ENCODE peak calls at places on chromosomes 2 and 18, in seven cellular contexts. One of them, this sample, is unnamed. For H3K4me1, the result is how much of the 10 kb centered on the place peaks cover.

GRCh38 chr2:191436368-191437055 is 191.3 kb downstream of the MYO1B start:
- DNase-seq in right atrium auricular region: no peak
- DNase-seq in sigmoid colon: no peak
- DNase-seq in fibroblast of lung: no peak
- DNase-seq in heart right ventricle: no peak
- DNase-seq in ovary: no peak
- DNase-seq in pancreas: no peak
- DNase-seq in this sample: no peak

GRCh38 chr18:49495480-49495879 is 8.4 kb upstream of the C18orf32 start:
- DNase-seq in right atrium auricular region: no peak
- DNase-seq in sigmoid colon: no peak
- DNase-seq in fibroblast of lung: no peak
- DNase-seq in heart right ventricle: no peak
- DNase-seq in ovary: no peak
- DNase-seq in pancreas: no peak
- DNase-seq in this sample: no peak

GRCh38 chr2:230696670-230697069 is 16.0 kb upstream of the CAB39 start:
- DNase-seq in right atrium auricular region: no peak
- DNase-seq in sigmoid colon: no peak
- DNase-seq in fibroblast of lung: no peak
- DNase-seq in heart right ventricle: no peak
- DNase-seq in ovary: no peak
- DNase-seq in pancreas: no peak
- DNase-seq in this sample: no peak

GRCh38 chr2:107264184-107264583 is 378.2 kb upstream of the ST6GAL2 start:
- DNase-seq in right atrium auricular region: no peak
- DNase-seq in sigmoid colon: no peak
- DNase-seq in fibroblast of lung: no peak
- DNase-seq in heart right ventricle: no peak
- DNase-seq in ovary: no peak
- DNase-seq in pancreas: no peak
- DNase-seq in this sample: no peak

GRCh38 chr2:209640358-209640757 is 131.3 kb upstream of the UNC80 start:
- DNase-seq in right atrium auricular region: no peak
- DNase-seq in sigmoid colon: no peak
- DNase-seq in fibroblast of lung: no peak
- DNase-seq in heart right ventricle: no peak
- DNase-seq in ovary: no peak
- DNase-seq in pancreas: no peak
- DNase-seq in this sample: no peak

GRCh38 chr2:179636100-179636980 is 225.1 kb downstream of the ZNF385B start:
- DNase-seq in right atrium auricular region: no peak
- DNase-seq in sigmoid colon: no peak
- DNase-seq in fibroblast of lung: no peak
- DNase-seq in heart right ventricle: no peak
- DNase-seq in ovary: no peak
- DNase-seq in pancreas: no peak
- DNase-seq in this sample: no peak

GRCh38 chr18:10524507-10525425 is 1.1 kb upstream of the NAPG start:
- DNase-seq in right atrium auricular region: no peak
- DNase-seq in sigmoid colon: peak
- DNase-seq in fibroblast of lung: peak
- DNase-seq in heart right ventricle: no peak
- DNase-seq in ovary: no peak
- DNase-seq in pancreas: no peak
- DNase-seq in this sample: no peak

GRCh38 chr2:41698787-41699422 is 348.9 kb upstream of the PKDCC start:
- DNase-seq in right atrium auricular region: no peak
- DNase-seq in sigmoid colon: peak
- DNase-seq in fibroblast of lung: peak
- DNase-seq in heart right ventricle: peak
- DNase-seq in ovary: peak
- DNase-seq in pancreas: no peak
- DNase-seq in this sample: no peak

GRCh38 chr2:9256570-9257043 is 50.0 kb downstream of the ASAP2 start:
- DNase-seq in right atrium auricular region: no peak
- DNase-seq in sigmoid colon: no peak
- DNase-seq in fibroblast of lung: no peak
- DNase-seq in heart right ventricle: no peak
- DNase-seq in ovary: no peak
- DNase-seq in pancreas: no peak
- DNase-seq in this sample: no peak

GRCh38 chr2:46534589-46534988 is 55.2 kb downstream of the TMEM247 start:
- DNase-seq in right atrium auricular region: no peak
- DNase-seq in sigmoid colon: no peak
- DNase-seq in fibroblast of lung: no peak
- DNase-seq in heart right ventricle: no peak
- DNase-seq in ovary: no peak
- DNase-seq in pancreas: no peak
- DNase-seq in this sample: no peak

DNA sequence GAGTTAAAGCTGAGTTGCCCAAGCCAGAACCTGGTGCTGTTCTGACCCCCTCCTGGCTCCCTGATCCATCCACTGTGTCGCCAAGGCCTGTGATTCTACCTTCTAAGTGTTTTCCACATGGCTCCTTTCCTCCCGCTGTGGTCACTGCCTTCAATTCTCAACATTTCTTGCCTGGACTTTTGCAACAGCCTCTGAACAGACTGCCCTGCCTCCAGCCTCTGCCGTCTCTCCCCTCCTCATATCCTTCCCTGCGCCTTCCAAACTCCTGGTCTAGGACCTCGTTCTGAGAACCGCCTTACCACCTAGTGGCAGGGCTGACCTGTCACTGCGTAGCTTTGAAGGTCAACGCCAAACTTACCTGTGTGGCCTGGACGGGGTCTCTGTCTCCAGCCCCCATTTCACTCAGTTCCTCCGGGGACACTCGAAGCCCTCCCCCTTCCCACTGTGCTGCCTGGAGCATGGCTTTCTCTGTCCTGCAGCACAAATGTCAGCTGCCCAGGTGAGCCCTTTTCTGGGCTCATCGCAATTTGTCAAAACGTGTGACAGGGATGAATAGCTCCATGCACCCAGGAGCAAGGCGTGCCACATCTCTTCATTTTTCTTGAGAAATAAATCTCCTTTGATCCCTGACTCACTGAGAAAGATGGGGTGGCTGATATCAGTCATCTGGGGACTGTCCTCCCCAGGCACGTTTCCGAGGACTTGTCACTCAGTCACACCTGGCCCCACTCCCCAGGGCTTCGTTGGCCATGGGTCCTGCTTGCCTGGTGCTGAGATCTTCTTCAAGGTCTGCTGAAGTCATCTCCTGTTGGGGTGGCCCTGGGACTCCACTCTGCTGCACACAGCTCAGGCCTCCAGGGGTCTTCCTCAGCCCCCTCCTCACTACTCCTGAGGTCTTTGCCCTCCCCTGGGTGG is 46.7 kb downstream of the LDLRAD4 start:
- DNase-seq in right atrium auricular region: peak
- DNase-seq in sigmoid colon: no peak
- DNase-seq in fibroblast of lung: no peak
- DNase-seq in heart right ventricle: no peak
- DNase-seq in ovary: no peak
- DNase-seq in pancreas: no peak
- DNase-seq in this sample: no peak
- H3K4me1 ChIP-seq in right atrium auricular region: under half
- H3K4me1 ChIP-seq in sigmoid colon: half or more
- H3K4me1 ChIP-seq in fibroblast of lung: under half
- H3K4me1 ChIP-seq in heart right ventricle: half or more
- H3K4me1 ChIP-seq in ovary: under half
- H3K4me1 ChIP-seq in pancreas: under half
- H3K4me1 ChIP-seq in this sample: under half

GRCh38 chr18:58362829-58363231 is 266.1 kb downstream of the ALPK2 start:
- DNase-seq in right atrium auricular region: no peak
- DNase-seq in sigmoid colon: no peak
- DNase-seq in fibroblast of lung: peak
- DNase-seq in heart right ventricle: no peak
- DNase-seq in ovary: no peak
- DNase-seq in pancreas: no peak
- DNase-seq in this sample: no peak

GRCh38 chr18:58363767-58364540 is 264.9 kb downstream of the ALPK2 start:
- DNase-seq in right atrium auricular region: no peak
- DNase-seq in sigmoid colon: no peak
- DNase-seq in fibroblast of lung: peak
- DNase-seq in heart right ventricle: no peak
- DNase-seq in ovary: no peak
- DNase-seq in pancreas: no peak
- DNase-seq in this sample: no peak

GRCh38 chr18:58361212-58361611 is 267.7 kb downstream of the ALPK2 start:
- DNase-seq in right atrium auricular region: no peak
- DNase-seq in sigmoid colon: no peak
- DNase-seq in fibroblast of lung: peak
- DNase-seq in heart right ventricle: no peak
- DNase-seq in ovary: peak
- DNase-seq in pancreas: no peak
- DNase-seq in this sample: no peak

GRCh38 chr18:58360324-58360723 is 268.6 kb downstream of the ALPK2 start:
- DNase-seq in right atrium auricular region: no peak
- DNase-seq in sigmoid colon: no peak
- DNase-seq in fibroblast of lung: no peak
- DNase-seq in heart right ventricle: no peak
- DNase-seq in ovary: no peak
- DNase-seq in pancreas: no peak
- DNase-seq in this sample: no peak

DNA sequence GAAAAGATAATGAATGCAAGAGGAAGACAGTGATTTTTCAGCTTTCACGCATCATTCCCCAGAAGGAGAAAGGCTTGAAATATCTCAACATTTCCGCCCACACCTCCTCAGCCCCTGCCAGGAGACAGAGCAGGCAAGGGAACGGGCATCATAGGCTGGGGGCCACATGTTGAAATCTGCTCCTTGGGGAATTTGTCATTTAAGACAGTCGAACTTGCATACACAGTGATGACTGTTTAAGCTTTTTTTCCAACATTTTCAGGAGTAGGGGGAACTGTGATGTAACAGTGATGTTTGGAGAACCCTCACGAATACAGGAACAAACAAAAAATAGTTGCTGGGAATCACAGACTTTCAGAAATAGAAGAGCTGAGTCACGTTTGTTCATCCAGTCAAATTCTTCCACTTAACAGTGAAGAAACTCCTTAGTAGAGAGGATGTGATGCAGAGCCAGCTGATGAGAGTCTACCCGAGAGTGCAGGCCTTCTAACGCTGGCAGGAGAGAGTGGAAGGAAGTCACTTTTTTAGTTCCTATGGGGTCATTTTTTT is 266.8 kb downstream of the ALPK2 start:
- DNase-seq in right atrium auricular region: peak
- DNase-seq in sigmoid colon: peak
- DNase-seq in fibroblast of lung: peak
- DNase-seq in heart right ventricle: no peak
- DNase-seq in ovary: peak
- DNase-seq in pancreas: no peak
- DNase-seq in this sample: no peak
- H3K4me1 ChIP-seq in right atrium auricular region: under half
- H3K4me1 ChIP-seq in sigmoid colon: under half
- H3K4me1 ChIP-seq in fibroblast of lung: under half
- H3K4me1 ChIP-seq in heart right ventricle: under half
- H3K4me1 ChIP-seq in ovary: under half
- H3K4me1 ChIP-seq in pancreas: under half
- H3K4me1 ChIP-seq in this sample: under half

GRCh38 chr2:102226171-102226570 is 39.3 kb downstream of the IL1RL2 start:
- DNase-seq in right atrium auricular region: no peak
- DNase-seq in sigmoid colon: no peak
- DNase-seq in fibroblast of lung: no peak
- DNase-seq in heart right ventricle: no peak
- DNase-seq in ovary: no peak
- DNase-seq in pancreas: no peak
- DNase-seq in this sample: no peak

GRCh38 chr2:102226612-102227351 is 40.0 kb downstream of the IL1RL2 start:
- DNase-seq in right atrium auricular region: no peak
- DNase-seq in sigmoid colon: no peak
- DNase-seq in fibroblast of lung: peak
- DNase-seq in heart right ventricle: no peak
- DNase-seq in ovary: no peak
- DNase-seq in pancreas: no peak
- DNase-seq in this sample: no peak

GRCh38 chr2:102230410-102230909 is 43.6 kb downstream of the IL1RL2 start:
- DNase-seq in right atrium auricular region: no peak
- DNase-seq in sigmoid colon: no peak
- DNase-seq in fibroblast of lung: no peak
- DNase-seq in heart right ventricle: no peak
- DNase-seq in ovary: no peak
- DNase-seq in pancreas: no peak
- DNase-seq in this sample: no peak

GRCh38 chr2:102233132-102233884 is 46.5 kb downstream of the IL1RL2 start:
- DNase-seq in right atrium auricular region: no peak
- DNase-seq in sigmoid colon: no peak
- DNase-seq in fibroblast of lung: no peak
- DNase-seq in heart right ventricle: no peak
- DNase-seq in ovary: no peak
- DNase-seq in pancreas: peak
- DNase-seq in this sample: no peak

GRCh38 chr2:102229141-102229764 is 42.4 kb downstream of the IL1RL2 start:
- DNase-seq in right atrium auricular region: no peak
- DNase-seq in sigmoid colon: no peak
- DNase-seq in fibroblast of lung: no peak
- DNase-seq in heart right ventricle: no peak
- DNase-seq in ovary: no peak
- DNase-seq in pancreas: no peak
- DNase-seq in this sample: no peak
- H3K4me1 ChIP-seq in right atrium auricular region: under half
- H3K4me1 ChIP-seq in sigmoid colon: under half
- H3K4me1 ChIP-seq in fibroblast of lung: under half
- H3K4me1 ChIP-seq in heart right ventricle: under half
- H3K4me1 ChIP-seq in ovary: under half
- H3K4me1 ChIP-seq in pancreas: under half
- H3K4me1 ChIP-seq in this sample: under half

DNA sequence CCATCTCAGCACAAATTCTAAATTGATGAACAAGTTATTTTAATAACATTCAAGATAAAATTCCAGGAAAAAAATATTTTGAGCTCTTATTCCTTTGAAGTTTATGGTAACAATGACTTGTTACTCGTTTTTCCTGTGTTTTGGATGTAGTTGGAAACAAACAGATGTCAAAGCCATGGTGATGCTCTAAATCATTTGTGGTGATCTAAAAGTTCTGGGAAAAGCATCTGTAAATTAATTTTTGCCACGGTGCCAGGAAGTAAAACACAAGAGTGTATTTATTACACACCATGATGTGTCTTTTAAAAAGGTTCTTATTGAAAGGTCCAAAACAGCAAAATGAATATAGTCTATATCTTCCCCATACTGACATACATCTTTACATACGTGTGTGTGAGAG is 139.2 kb upstream of the ITGB6 start:
- DNase-seq in right atrium auricular region: no peak
- DNase-seq in sigmoid colon: no peak
- DNase-seq in fibroblast of lung: no peak
- DNase-seq in heart right ventricle: no peak
- DNase-seq in ovary: no peak
- DNase-seq in pancreas: no peak
- DNase-seq in this sample: no peak
- H3K4me1 ChIP-seq in right atrium auricular region: under half
- H3K4me1 ChIP-seq in sigmoid colon: half or more
- H3K4me1 ChIP-seq in fibroblast of lung: under half
- H3K4me1 ChIP-seq in heart right ventricle: half or more
- H3K4me1 ChIP-seq in ovary: under half
- H3K4me1 ChIP-seq in pancreas: under half
- H3K4me1 ChIP-seq in this sample: under half

GRCh38 chr2:34910018-34910417 is 1310.9 kb upstream of the FAM98A start:
- DNase-seq in right atrium auricular region: no peak
- DNase-seq in sigmoid colon: no peak
- DNase-seq in fibroblast of lung: no peak
- DNase-seq in heart right ventricle: no peak
- DNase-seq in ovary: no peak
- DNase-seq in pancreas: no peak
- DNase-seq in this sample: no peak

GRCh38 chr2:34907812-34908211 is 1308.7 kb upstream of the FAM98A start:
- DNase-seq in right atrium auricular region: no peak
- DNase-seq in sigmoid colon: no peak
- DNase-seq in fibroblast of lung: no peak
- DNase-seq in heart right ventricle: no peak
- DNase-seq in ovary: no peak
- DNase-seq in pancreas: no peak
- DNase-seq in this sample: no peak

GRCh38 chr2:34912084-34912483 is 1313.0 kb upstream of the FAM98A start:
- DNase-seq in right atrium auricular region: no peak
- DNase-seq in sigmoid colon: no peak
- DNase-seq in fibroblast of lung: no peak
- DNase-seq in heart right ventricle: no peak
- DNase-seq in ovary: no peak
- DNase-seq in pancreas: no peak
- DNase-seq in this sample: no peak
- H3K4me1 ChIP-seq in right atrium auricular region: under half
- H3K4me1 ChIP-seq in sigmoid colon: under half
- H3K4me1 ChIP-seq in fibroblast of lung: under half
- H3K4me1 ChIP-seq in heart right ventricle: under half
- H3K4me1 ChIP-seq in ovary: under half
- H3K4me1 ChIP-seq in pancreas: under half
- H3K4me1 ChIP-seq in this sample: under half

This sample was measured in Panc1.